ENCODE peak calls at places on chromosome 14, in four cellular contexts. One of them, this sample, is unnamed.

GRCh38 chr14:51912112-51912786 is 51.8 kb downstream of the GNG2 start:
- DNase-seq in K562: no peak
- DNase-seq in HL-60: no peak
- DNase-seq in GM12878: no peak
- DNase-seq in this sample: no peak

GRCh38 chr14:76488551-76488950 is 112.6 kb downstream of the ESRRB start:
- DNase-seq in K562: no peak
- DNase-seq in HL-60: no peak
- DNase-seq in GM12878: no peak
- DNase-seq in this sample: no peak

GRCh38 chr14:49969961-49970360 is 77.1 kb downstream of the ARF6 start:
- DNase-seq in K562: no peak
- DNase-seq in HL-60: no peak
- DNase-seq in GM12878: no peak
- DNase-seq in this sample: no peak

GRCh38 chr14:37594238-37594915 is 672 bp downstream of the FOXA1 start:
- DNase-seq in K562: peak
- DNase-seq in HL-60: peak
- DNase-seq in GM12878: no peak
- DNase-seq in this sample: no peak

GRCh38 chr14:90530523-90530922 is 133.7 kb downstream of the CALM1 start:
- DNase-seq in K562: no peak
- DNase-seq in HL-60: no peak
- DNase-seq in GM12878: no peak
- DNase-seq in this sample: no peak

GRCh38 chr14:85909581-85909980 is 379.6 kb downstream of the FLRT2 start:
- DNase-seq in K562: no peak
- DNase-seq in HL-60: no peak
- DNase-seq in GM12878: no peak
- DNase-seq in this sample: no peak

GRCh38 chr14:105473033-105473676 is 1.5 kb upstream of the CRIP2 start:
- DNase-seq in K562: no peak
- DNase-seq in HL-60: no peak
- DNase-seq in GM12878: no peak
- DNase-seq in this sample: no peak

GRCh38 chr14:71062581-71063303 is 155.5 kb downstream of the PCNX1 start:
- DNase-seq in K562: no peak
- DNase-seq in HL-60: no peak
- DNase-seq in GM12878: no peak
- DNase-seq in this sample: no peak

GRCh38 chr14:81125536-81125935 is 95.2 kb downstream of the GTF2A1 start:
- DNase-seq in K562: no peak
- DNase-seq in HL-60: no peak
- DNase-seq in GM12878: no peak
- DNase-seq in this sample: no peak

GRCh38 chr14:61462566-61463195 is 141.3 kb downstream of the PRKCH start:
- DNase-seq in K562: peak
- DNase-seq in HL-60: no peak
- DNase-seq in GM12878: no peak
- DNase-seq in this sample: no peak

GRCh38 chr14:104244221-104245011 is 106.0 kb downstream of the KIF26A start:
- DNase-seq in K562: no peak
- DNase-seq in HL-60: no peak
- DNase-seq in GM12878: no peak
- DNase-seq in this sample: no peak

GRCh38 chr14:71995741-71996140 is 63.5 kb downstream of the RGS6 start:
- DNase-seq in K562: no peak
- DNase-seq in HL-60: no peak
- DNase-seq in GM12878: no peak
- DNase-seq in this sample: no peak

GRCh38 chr14:90660865-90661570 is 155.2 kb downstream of the TTC7B start:
- DNase-seq in K562: no peak
- DNase-seq in HL-60: no peak
- DNase-seq in GM12878: no peak
- DNase-seq in this sample: no peak

GRCh38 chr14:66485029-66485428 is 1.1 kb upstream of the CCDC196 start:
- DNase-seq in K562: no peak
- DNase-seq in HL-60: no peak
- DNase-seq in GM12878: no peak
- DNase-seq in this sample: no peak

GRCh38 chr14:66575014-66575413 is 67.1 kb downstream of the GPHN start:
- DNase-seq in K562: no peak
- DNase-seq in HL-60: no peak
- DNase-seq in GM12878: no peak
- DNase-seq in this sample: no peak

GRCh38 chr14:95310635-95311380 is 8.9 kb downstream of the CLMN start:
- DNase-seq in K562: no peak
- DNase-seq in HL-60: no peak
- DNase-seq in GM12878: no peak
- DNase-seq in this sample: no peak

GRCh38 chr14:95770777-95771176 is 56.9 kb upstream of the TCL1A start:
- DNase-seq in K562: no peak
- DNase-seq in HL-60: no peak
- DNase-seq in GM12878: no peak
- DNase-seq in this sample: no peak

GRCh38 chr14:68248481-68249255 is 429.1 kb downstream of the RAD51B start:
- DNase-seq in K562: peak
- DNase-seq in HL-60: no peak
- DNase-seq in GM12878: peak
- DNase-seq in this sample: peak

DNA sequence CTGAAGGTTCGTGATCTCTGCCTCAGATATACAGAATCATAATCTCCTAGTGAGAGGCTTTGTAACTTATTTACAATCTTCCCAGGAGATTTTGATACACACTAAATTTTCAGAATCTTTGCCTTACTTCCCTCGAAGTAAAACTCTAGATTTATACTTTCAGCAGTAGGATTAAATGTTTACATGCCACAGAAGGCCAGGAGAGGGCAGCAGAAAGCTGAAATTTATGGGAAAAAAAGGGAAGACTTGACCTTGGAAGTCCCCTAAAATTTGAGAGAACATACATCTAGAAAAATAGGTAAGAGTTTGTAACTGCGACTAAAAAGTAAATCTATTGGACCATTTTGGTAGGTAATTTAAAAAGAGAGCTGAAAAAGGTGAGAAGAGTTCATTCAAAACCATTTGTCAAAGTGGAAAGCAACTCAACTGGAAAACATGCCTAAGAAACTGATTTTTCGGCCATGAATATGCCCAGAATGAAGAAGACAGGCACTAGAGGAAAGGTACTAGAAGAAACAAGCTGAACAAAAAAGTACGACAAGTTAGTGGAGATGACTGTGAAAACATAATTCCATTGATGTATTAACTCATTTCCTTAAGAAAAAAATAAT is 242.0 kb upstream of the MDGA2 start:
- DNase-seq in K562: peak
- DNase-seq in HL-60: no peak
- DNase-seq in GM12878: no peak
- DNase-seq in this sample: no peak
- TF ChIP-seq SPI1 in K562: no peak
- TF ChIP-seq SPI1 in HL-60: no peak
- TF ChIP-seq SPI1 in GM12878: no peak
- TF ChIP-seq SPI1 in this sample: peak

GRCh38 chr14:54567634-54568561 is 970 bp downstream of the SAMD4A start:
- DNase-seq in K562: peak
- DNase-seq in HL-60: no peak
- DNase-seq in GM12878: no peak
- DNase-seq in this sample: peak
- TF ChIP-seq POLR2AphosphoS5 in K562: no peak
- TF ChIP-seq POLR2AphosphoS5 in HL-60: no peak
- TF ChIP-seq POLR2AphosphoS5 in GM12878: no peak
- TF ChIP-seq POLR2AphosphoS5 in this sample: no peak

DNA sequence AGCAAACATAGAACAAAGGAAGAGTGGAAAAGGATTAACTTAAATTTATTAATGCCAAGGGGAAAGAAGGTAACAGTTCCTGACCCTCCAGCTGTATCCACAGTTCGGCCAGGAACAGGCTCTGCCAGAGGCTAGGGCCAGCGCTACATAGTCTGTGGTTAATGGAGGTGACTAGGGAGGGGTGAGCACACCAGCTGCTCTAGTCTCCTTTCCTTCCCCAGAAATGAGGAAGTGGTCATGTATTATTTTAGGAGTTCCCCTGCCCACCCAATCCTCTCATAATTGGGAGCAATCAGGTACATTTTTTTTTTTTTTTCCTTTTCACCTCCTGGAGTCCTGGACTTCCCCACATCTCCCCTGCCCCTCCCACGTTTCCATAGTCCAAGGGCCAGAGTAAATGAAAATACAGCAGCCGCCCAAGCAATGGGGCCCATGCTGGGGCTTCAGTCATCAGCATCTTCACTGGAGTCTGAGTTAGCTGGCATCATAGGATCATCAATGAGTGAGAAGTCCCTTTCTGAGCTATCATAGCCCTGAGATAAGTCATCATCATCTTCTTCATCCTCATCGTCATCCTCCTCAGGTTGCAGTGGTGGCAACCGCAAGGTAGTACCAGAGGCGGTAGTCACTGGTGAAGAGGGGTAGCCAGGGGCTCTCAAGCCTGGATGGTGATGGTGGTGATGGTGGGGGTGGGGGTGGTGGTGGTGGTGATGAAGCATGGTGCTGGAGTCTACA is 1.5 kb upstream of the SUPT16H start:
- DNase-seq in K562: peak
- DNase-seq in HL-60: no peak
- DNase-seq in GM12878: no peak
- DNase-seq in this sample: peak
- TF ChIP-seq SPI1 in K562: peak
- TF ChIP-seq SPI1 in HL-60: peak
- TF ChIP-seq SPI1 in GM12878: peak
- TF ChIP-seq SPI1 in this sample: peak

DNA sequence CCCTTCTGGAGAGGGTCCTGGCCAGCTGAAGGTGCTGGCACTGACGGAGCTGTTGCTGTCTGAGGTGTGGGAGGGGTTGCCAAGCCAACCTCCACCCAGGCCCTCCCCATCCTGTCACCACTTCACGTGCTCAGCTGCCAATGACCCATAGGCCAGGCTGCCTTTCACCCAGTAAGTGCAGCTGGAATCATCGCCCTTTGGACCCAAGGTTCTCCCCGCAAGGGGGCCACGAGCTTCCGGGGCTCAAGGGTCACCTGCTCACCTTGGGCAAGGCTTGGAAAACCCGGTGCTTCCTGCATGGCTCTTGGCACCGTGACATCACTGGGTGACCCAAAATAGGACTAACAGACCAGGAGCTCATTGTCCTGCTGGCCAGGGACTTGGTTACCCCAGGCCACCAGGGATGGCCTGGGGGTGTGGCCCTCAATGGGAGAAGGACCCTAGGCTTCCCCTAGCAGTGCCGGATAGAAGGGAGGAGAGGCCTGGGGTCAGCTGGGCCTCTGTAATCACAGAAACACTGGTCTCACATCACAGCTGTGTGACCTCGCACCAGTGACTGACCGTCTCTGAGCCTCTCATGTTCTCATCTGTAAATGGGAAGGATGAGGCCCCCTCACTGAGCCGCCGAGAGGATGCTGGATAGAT is 51.3 kb downstream of the CCDC85C start:
- DNase-seq in K562: no peak
- DNase-seq in HL-60: no peak
- DNase-seq in GM12878: no peak
- DNase-seq in this sample: no peak
- TF ChIP-seq POLR2AphosphoS5 in K562: no peak
- TF ChIP-seq POLR2AphosphoS5 in HL-60: no peak
- TF ChIP-seq POLR2AphosphoS5 in GM12878: no peak
- TF ChIP-seq POLR2AphosphoS5 in this sample: no peak

GRCh38 chr14:69263771-69264170 is 3.8 kb downstream of the GALNT16 start:
- DNase-seq in K562: no peak
- DNase-seq in HL-60: no peak
- DNase-seq in GM12878: no peak
- DNase-seq in this sample: no peak
- TF ChIP-seq SPI1 in K562: no peak
- TF ChIP-seq SPI1 in HL-60: no peak
- TF ChIP-seq SPI1 in GM12878: no peak
- TF ChIP-seq SPI1 in this sample: no peak

DNA sequence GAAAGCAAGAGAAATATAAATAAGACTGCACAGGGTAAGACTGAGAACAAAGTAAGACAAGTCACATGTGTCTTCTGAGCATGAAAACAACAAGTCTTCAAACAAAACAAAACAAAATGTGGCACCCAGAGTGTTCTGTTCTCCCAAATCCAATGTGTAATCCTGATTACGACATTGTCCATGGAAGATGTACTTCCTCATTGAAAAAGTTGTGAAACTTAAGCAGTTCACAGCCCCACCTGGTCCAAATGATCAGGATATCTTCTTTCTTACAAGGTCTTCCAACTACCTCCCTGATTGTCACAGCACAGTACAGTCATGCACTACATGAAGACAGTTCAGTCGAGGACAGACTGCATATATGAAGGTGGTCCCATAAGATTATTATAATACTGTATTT is 23.3 kb upstream of the NEK9 start:
- DNase-seq in K562: no peak
- DNase-seq in HL-60: no peak
- DNase-seq in GM12878: no peak
- DNase-seq in this sample: no peak
- TF ChIP-seq POLR2AphosphoS5 in K562: no peak
- TF ChIP-seq POLR2AphosphoS5 in HL-60: no peak
- TF ChIP-seq POLR2AphosphoS5 in GM12878: no peak
- TF ChIP-seq POLR2AphosphoS5 in this sample: no peak

GRCh38 chr14:22558221-22558913 is 30.7 kb downstream of the DAD1 start:
- DNase-seq in K562: peak
- DNase-seq in HL-60: no peak
- DNase-seq in GM12878: no peak
- DNase-seq in this sample: no peak
- TF ChIP-seq SPI1 in K562: no peak
- TF ChIP-seq SPI1 in HL-60: no peak
- TF ChIP-seq SPI1 in GM12878: peak
- TF ChIP-seq SPI1 in this sample: no peak

This sample was measured in GM12891.